ENCODE peak calls at places on chromosomes 11 and 22, in six cellular contexts. R, H, W, F, P and G are unnamed samples.

GRCh38 chr22:19784396-19785175 is 24.0 kb downstream of the TBX1 start:
- DNase-seq in R (no peak), H (no peak), W (no peak), F (no peak), P (no peak), G (no peak)

GRCh38 chr11:67153971-67154370 is 34.9 kb downstream of the KDM2A start:
- DNase-seq in R (no peak), H (no peak), W (no peak), F (no peak), P (no peak), G (no peak)

GRCh38 chr11:111064118-111064517 is 181.4 kb upstream of the POU2AF2 start:
- DNase-seq in R (no peak), H (no peak), W (no peak), F (no peak), P (no peak), G (no peak)

GRCh38 chr11:84714316-84714780 is 912.8 kb downstream of the DLG2 start:
- DNase-seq in R (peak; percentile 65), H (peak; percentile 28), W (no peak), F (no peak), P (no peak), G (no peak)

GRCh38 chr11:69624293-69624692 is 16.7 kb upstream of the CCND1 start:
- DNase-seq in R (no peak), H (no peak), W (no peak), F (no peak), P (no peak), G (no peak)

GRCh38 chr11:12770966-12771597 is 96.9 kb downstream of the TEAD1 start:
- DNase-seq in R (no peak), H (no peak), W (no peak), F (no peak), P (no peak), G (no peak)

GRCh38 chr11:12469451-12469850 is 92.1 kb downstream of the PARVA start:
- DNase-seq in R (no peak), H (no peak), W (peak; percentile 28), F (peak; percentile 79), P (no peak), G (no peak)

GRCh38 chr11:62418136-62418535 is 697 bp upstream of the SCGB1A1 start:
- DNase-seq in R (no peak), H (no peak), W (no peak), F (no peak), P (no peak), G (no peak)

GRCh38 chr11:61067782-61068181 is 34.5 kb upstream of the CD5 start:
- DNase-seq in R (no peak), H (no peak), W (no peak), F (peak; percentile 89), P (no peak), G (no peak)

GRCh38 chr22:28841111-28841510 is 40.7 kb upstream of the XBP1 start:
- DNase-seq in R (no peak), H (no peak), W (no peak), F (no peak), P (no peak), G (no peak)
- TF ChIP-seq CTCF in R (no peak), H (no peak), W (no peak), F (no peak), P (no peak), G (no peak)

DNA sequence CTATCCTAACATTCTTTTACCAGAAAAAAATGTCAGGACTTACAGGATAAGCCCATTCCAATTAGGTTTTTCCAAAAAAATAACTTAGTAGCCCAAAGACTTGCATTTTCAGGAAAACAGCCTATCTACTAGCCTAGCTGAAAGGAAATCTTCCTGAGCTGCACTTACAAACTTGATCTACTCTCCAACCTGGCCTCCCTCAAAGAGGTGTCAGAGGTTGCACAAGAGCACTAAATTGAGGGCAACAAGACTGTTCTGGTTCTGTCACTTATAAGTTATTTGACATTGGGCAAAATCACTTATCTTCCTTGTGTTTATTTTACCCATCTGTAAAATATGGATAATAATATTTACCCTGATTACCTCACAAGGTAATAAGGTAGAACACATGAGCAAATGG is 7.9 kb upstream of the SOX6 start:
- DNase-seq in R (no peak), H (no peak), W (no peak), F (no peak), P (no peak), G (no peak)
- TF ChIP-seq EP300 in R (no peak), H (no peak), W (no peak), F (no peak), P (no peak), G (no peak)

GRCh38 chr11:130070109-130070828 is 575 bp downstream of the APLP2 start:
- DNase-seq in R (peak; percentile 52), H (peak; percentile 60), W (no peak), F (no peak), P (peak; percentile 70), G (peak; percentile 58)
- TF ChIP-seq CTCF in R (peak; percentile 14), H (no peak), W (no peak), F (peak; percentile 20), P (no peak), G (no peak)

GRCh38 chr11:102006835-102007566 is 40.2 kb upstream of the CFAP300 start:
- DNase-seq in R (peak; percentile 25), H (peak; percentile 70), W (no peak), F (no peak), P (no peak), G (no peak)

GRCh38 chr11:102004220-102004619 is 43.0 kb upstream of the CFAP300 start:
- DNase-seq in R (no peak), H (no peak), W (no peak), F (no peak), P (no peak), G (no peak)

GRCh38 chr11:102005306-102005705 is 41.9 kb upstream of the CFAP300 start:
- DNase-seq in R (no peak), H (no peak), W (no peak), F (no peak), P (no peak), G (no peak)

GRCh38 chr11:102010776-102011500 is 36.3 kb upstream of the CFAP300 start:
- DNase-seq in R (peak; percentile 79), H (peak; percentile 67), W (peak; percentile 56), F (no peak), P (peak; percentile 88), G (no peak)

DNA sequence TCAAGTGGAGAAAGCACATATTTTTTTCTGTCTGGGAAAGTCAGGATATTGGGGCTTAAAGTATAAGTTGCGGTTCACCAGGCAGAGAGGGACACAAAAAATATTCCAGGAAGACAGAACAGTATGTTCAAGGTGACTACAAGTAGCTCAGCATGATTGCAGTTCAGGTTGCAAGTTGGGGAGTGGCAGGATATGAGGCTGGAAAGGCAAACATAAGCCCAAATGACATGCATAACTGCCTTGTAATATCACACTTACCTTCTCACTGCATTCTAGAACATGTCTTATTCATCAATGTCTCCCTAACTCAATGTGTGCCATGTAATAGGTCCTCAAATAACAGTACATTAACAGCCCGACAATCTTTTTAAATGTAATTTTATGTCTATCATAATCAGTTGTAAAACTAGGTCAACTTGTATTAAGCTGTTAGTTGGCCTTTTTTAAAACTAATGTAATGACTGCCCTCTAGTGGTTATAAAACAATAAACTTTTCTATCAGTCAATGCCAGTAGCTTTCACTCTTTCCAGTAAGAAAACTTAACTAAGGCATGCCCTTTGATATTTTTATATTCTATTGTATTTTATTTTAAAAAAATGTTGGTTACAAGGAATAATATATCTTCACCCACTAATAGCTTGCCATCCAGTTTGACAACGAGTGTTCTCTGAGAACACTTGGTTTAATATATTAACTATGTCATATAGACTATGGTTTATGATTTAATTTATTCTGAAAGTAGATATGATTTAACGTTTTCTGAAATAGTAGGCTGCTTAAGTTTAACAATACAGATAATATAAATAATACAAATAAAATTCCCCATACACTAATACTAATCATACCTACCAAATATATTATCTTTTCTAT is 39.4 kb upstream of the CFAP300 start:
- DNase-seq in R (peak; percentile 60), H (peak; percentile 50), W (no peak), F (no peak), P (no peak), G (no peak)
- TF ChIP-seq EP300 in R (no peak), H (no peak), W (no peak), F (no peak), P (no peak), G (no peak)

GRCh38 chr11:65169164-65169641 is 830 bp upstream of the SPDYC start:
- DNase-seq in R (no peak), H (no peak), W (no peak), F (no peak), P (no peak), G (no peak)

GRCh38 chr11:65170058-65170534 is at the start of gene SPDYC:
- DNase-seq in R (no peak), H (no peak), W (no peak), F (no peak), P (no peak), G (no peak)

GRCh38 chr11:65166893-65167292 is 3.1 kb upstream of the SPDYC start:
- DNase-seq in R (no peak), H (no peak), W (no peak), F (no peak), P (no peak), G (no peak)

DNA sequence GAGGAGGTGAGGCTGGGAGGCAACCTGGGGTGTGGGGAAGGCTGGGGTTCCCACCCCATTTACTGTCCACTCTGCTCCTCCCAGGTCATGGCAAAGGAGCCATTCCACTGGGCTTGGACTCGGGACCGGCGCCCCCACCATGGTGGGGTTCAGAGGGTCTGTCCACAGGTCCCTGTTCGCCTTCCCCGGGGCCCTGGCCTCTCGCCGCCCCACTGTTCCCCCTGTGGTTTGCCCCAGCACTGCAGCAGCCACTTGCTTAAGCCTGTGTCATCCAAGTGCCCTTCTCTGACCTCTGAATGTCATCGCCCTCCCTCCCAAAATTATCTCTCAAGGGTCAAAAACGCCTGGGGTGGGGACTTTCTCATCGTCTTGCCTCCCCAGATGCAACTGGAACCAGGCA is 2.6 kb downstream of the SPDYC start:
- DNase-seq in R (no peak), H (no peak), W (no peak), F (no peak), P (no peak), G (no peak)
- TF ChIP-seq CTCF in R (no peak), H (no peak), W (no peak), F (no peak), P (no peak), G (no peak)

GRCh38 chr11:30422828-30423648 is 100.1 kb downstream of the ARL14EP start:
- DNase-seq in R (peak; percentile 9), H (peak; percentile 31), W (no peak), F (no peak), P (no peak), G (no peak)
- TF ChIP-seq EP300 in R (no peak), H (no peak), W (no peak), F (no peak), P (no peak), G (no peak)

GRCh38 chr11:134412508-134413333 is 679 bp upstream of the B3GAT1 start:
- DNase-seq in R (peak; percentile 12), H (peak; percentile 64), W (no peak), F (no peak), P (no peak), G (no peak)
- TF ChIP-seq CTCF in R (no peak), H (no peak), W (no peak), F (no peak), P (no peak), G (no peak)